ENCODE peak calls at places on chromosomes 12 and 14, in ten cellular contexts. One of them, this sample, is unnamed.
A peak's percentile ranks its signal among the peaks of the same experiment; 100 is the strongest.

GRCh38 chr14:99758121-99758871 is 34.9 kb upstream of the EML1 start:
- DNase-seq in HFF-Myc: peak; percentile 86
- DNase-seq in frontal cortex: no peak
- DNase-seq in activated T-cell treated with anti-CD3 and anti-CD28 coated beads, Interleukin-2, amount 50 U/mL, for 72 hours: no peak
- DNase-seq in nucleus accumbens: no peak
- DNase-seq in fibroblast of pulmonary artery: peak; percentile 60
- DNase-seq in AG08396: peak; percentile 76
- DNase-seq in skeletal muscle cell: peak; percentile 79
- DNase-seq in stimulated activated CD4-positive, alpha-beta T cell treated with anti-CD3 and anti-CD28 coated beads, Interleukin-15, amount 100 ng/mL, for 1 hour: no peak
- DNase-seq in NCI-H2081: no peak
- DNase-seq in this sample: no peak

GRCh38 chr12:98955284-98955683 is 310.2 kb downstream of the APAF1 start:
- DNase-seq in frontal cortex: no peak
- DNase-seq in NCI-H2081: no peak
- DNase-seq in skeletal muscle cell: no peak
- DNase-seq in stimulated activated CD4-positive, alpha-beta T cell treated with anti-CD3 and anti-CD28 coated beads, Interleukin-15, amount 100 ng/mL, for 1 hour: no peak
- DNase-seq in AG08396: no peak
- DNase-seq in nucleus accumbens: no peak
- DNase-seq in HFF-Myc: no peak
- DNase-seq in fibroblast of pulmonary artery: peak; percentile 5
- DNase-seq in activated T-cell treated with anti-CD3 and anti-CD28 coated beads, Interleukin-2, amount 50 U/mL, for 72 hours: no peak
- DNase-seq in this sample: peak; percentile 28

GRCh38 chr12:93970892-93971688 is 177.3 kb upstream of the PLXNC1 start:
- DNase-seq in frontal cortex: no peak
- DNase-seq in stimulated activated CD4-positive, alpha-beta T cell treated with anti-CD3 and anti-CD28 coated beads, Interleukin-15, amount 100 ng/mL, for 1 hour: no peak
- DNase-seq in nucleus accumbens: no peak
- DNase-seq in activated T-cell treated with anti-CD3 and anti-CD28 coated beads, Interleukin-2, amount 50 U/mL, for 72 hours: no peak
- DNase-seq in NCI-H2081: no peak
- DNase-seq in skeletal muscle cell: no peak
- DNase-seq in AG08396: no peak
- DNase-seq in fibroblast of pulmonary artery: no peak
- DNase-seq in HFF-Myc: no peak
- DNase-seq in this sample: no peak

GRCh38 chr14:59511916-59512530 is 27.7 kb downstream of the JKAMP start:
- DNase-seq in AG08396: no peak
- DNase-seq in fibroblast of pulmonary artery: no peak
- DNase-seq in stimulated activated CD4-positive, alpha-beta T cell treated with anti-CD3 and anti-CD28 coated beads, Interleukin-15, amount 100 ng/mL, for 1 hour: no peak
- DNase-seq in activated T-cell treated with anti-CD3 and anti-CD28 coated beads, Interleukin-2, amount 50 U/mL, for 72 hours: peak; percentile 14
- DNase-seq in nucleus accumbens: no peak
- DNase-seq in HFF-Myc: no peak
- DNase-seq in NCI-H2081: peak; percentile 52
- DNase-seq in skeletal muscle cell: no peak
- DNase-seq in frontal cortex: no peak
- DNase-seq in this sample: peak; percentile 30

GRCh38 chr12:85626031-85626781 is 210.0 kb downstream of the RASSF9 start:
- DNase-seq in nucleus accumbens: no peak
- DNase-seq in stimulated activated CD4-positive, alpha-beta T cell treated with anti-CD3 and anti-CD28 coated beads, Interleukin-15, amount 100 ng/mL, for 1 hour: no peak
- DNase-seq in NCI-H2081: no peak
- DNase-seq in frontal cortex: no peak
- DNase-seq in HFF-Myc: peak; percentile 50
- DNase-seq in fibroblast of pulmonary artery: peak; percentile 88
- DNase-seq in AG08396: peak; percentile 7
- DNase-seq in activated T-cell treated with anti-CD3 and anti-CD28 coated beads, Interleukin-2, amount 50 U/mL, for 72 hours: no peak
- DNase-seq in skeletal muscle cell: peak; percentile 48
- DNase-seq in this sample: no peak

GRCh38 chr14:99427632-99428315 is 52.9 kb downstream of the SETD3 start:
- DNase-seq in frontal cortex: no peak
- DNase-seq in fibroblast of pulmonary artery: peak; percentile 37
- DNase-seq in activated T-cell treated with anti-CD3 and anti-CD28 coated beads, Interleukin-2, amount 50 U/mL, for 72 hours: no peak
- DNase-seq in nucleus accumbens: no peak
- DNase-seq in HFF-Myc: peak; percentile 50
- DNase-seq in AG08396: no peak
- DNase-seq in skeletal muscle cell: no peak
- DNase-seq in NCI-H2081: no peak
- DNase-seq in stimulated activated CD4-positive, alpha-beta T cell treated with anti-CD3 and anti-CD28 coated beads, Interleukin-15, amount 100 ng/mL, for 1 hour: no peak
- DNase-seq in this sample: no peak

GRCh38 chr14:75294649-75295033 is 16.0 kb downstream of the FOS start:
- DNase-seq in frontal cortex: no peak
- DNase-seq in skeletal muscle cell: no peak
- DNase-seq in stimulated activated CD4-positive, alpha-beta T cell treated with anti-CD3 and anti-CD28 coated beads, Interleukin-15, amount 100 ng/mL, for 1 hour: no peak
- DNase-seq in NCI-H2081: no peak
- DNase-seq in HFF-Myc: no peak
- DNase-seq in activated T-cell treated with anti-CD3 and anti-CD28 coated beads, Interleukin-2, amount 50 U/mL, for 72 hours: no peak
- DNase-seq in fibroblast of pulmonary artery: no peak
- DNase-seq in nucleus accumbens: no peak
- DNase-seq in AG08396: no peak
- DNase-seq in this sample: no peak

GRCh38 chr14:104898870-104899510 is 25.7 kb upstream of the PLD4 start:
- DNase-seq in skeletal muscle cell: no peak
- DNase-seq in nucleus accumbens: no peak
- DNase-seq in NCI-H2081: no peak
- DNase-seq in stimulated activated CD4-positive, alpha-beta T cell treated with anti-CD3 and anti-CD28 coated beads, Interleukin-15, amount 100 ng/mL, for 1 hour: no peak
- DNase-seq in fibroblast of pulmonary artery: no peak
- DNase-seq in AG08396: no peak
- DNase-seq in HFF-Myc: no peak
- DNase-seq in activated T-cell treated with anti-CD3 and anti-CD28 coated beads, Interleukin-2, amount 50 U/mL, for 72 hours: no peak
- DNase-seq in frontal cortex: no peak
- DNase-seq in this sample: no peak

GRCh38 chr12:68480526-68480925 is 130.2 kb upstream of the RAP1B start:
- DNase-seq in NCI-H2081: no peak
- DNase-seq in nucleus accumbens: no peak
- DNase-seq in stimulated activated CD4-positive, alpha-beta T cell treated with anti-CD3 and anti-CD28 coated beads, Interleukin-15, amount 100 ng/mL, for 1 hour: no peak
- DNase-seq in AG08396: no peak
- DNase-seq in fibroblast of pulmonary artery: no peak
- DNase-seq in frontal cortex: no peak
- DNase-seq in skeletal muscle cell: no peak
- DNase-seq in activated T-cell treated with anti-CD3 and anti-CD28 coated beads, Interleukin-2, amount 50 U/mL, for 72 hours: peak; percentile 42
- DNase-seq in HFF-Myc: no peak
- DNase-seq in this sample: no peak

GRCh38 chr14:61640158-61640833 is 55.0 kb upstream of the HIF1A start:
- DNase-seq in HFF-Myc: no peak
- DNase-seq in fibroblast of pulmonary artery: no peak
- DNase-seq in stimulated activated CD4-positive, alpha-beta T cell treated with anti-CD3 and anti-CD28 coated beads, Interleukin-15, amount 100 ng/mL, for 1 hour: no peak
- DNase-seq in skeletal muscle cell: no peak
- DNase-seq in NCI-H2081: no peak
- DNase-seq in frontal cortex: no peak
- DNase-seq in AG08396: no peak
- DNase-seq in activated T-cell treated with anti-CD3 and anti-CD28 coated beads, Interleukin-2, amount 50 U/mL, for 72 hours: no peak
- DNase-seq in nucleus accumbens: no peak
- DNase-seq in this sample: no peak

GRCh38 chr12:25034676-25035075 is 85.8 kb upstream of the BCAT1 start:
- DNase-seq in NCI-H2081: no peak
- DNase-seq in stimulated activated CD4-positive, alpha-beta T cell treated with anti-CD3 and anti-CD28 coated beads, Interleukin-15, amount 100 ng/mL, for 1 hour: no peak
- DNase-seq in AG08396: peak; percentile 8
- DNase-seq in fibroblast of pulmonary artery: no peak
- DNase-seq in activated T-cell treated with anti-CD3 and anti-CD28 coated beads, Interleukin-2, amount 50 U/mL, for 72 hours: no peak
- DNase-seq in HFF-Myc: no peak
- DNase-seq in frontal cortex: no peak
- DNase-seq in nucleus accumbens: no peak
- DNase-seq in skeletal muscle cell: no peak
- DNase-seq in this sample: no peak

GRCh38 chr14:23568600-23569310 is 1.2 kb upstream of the AP1G2 start:
- DNase-seq in frontal cortex: no peak
- DNase-seq in skeletal muscle cell: no peak
- DNase-seq in activated T-cell treated with anti-CD3 and anti-CD28 coated beads, Interleukin-2, amount 50 U/mL, for 72 hours: peak; percentile 45
- DNase-seq in nucleus accumbens: no peak
- DNase-seq in fibroblast of pulmonary artery: no peak
- DNase-seq in AG08396: no peak
- DNase-seq in NCI-H2081: peak; percentile 6
- DNase-seq in stimulated activated CD4-positive, alpha-beta T cell treated with anti-CD3 and anti-CD28 coated beads, Interleukin-15, amount 100 ng/mL, for 1 hour: no peak
- DNase-seq in HFF-Myc: no peak
- DNase-seq in this sample: no peak

GRCh38 chr12:65740873-65741600 is 83.2 kb upstream of the HMGA2 start:
- DNase-seq in nucleus accumbens: peak; percentile 4
- DNase-seq in activated T-cell treated with anti-CD3 and anti-CD28 coated beads, Interleukin-2, amount 50 U/mL, for 72 hours: peak; percentile 78
- DNase-seq in AG08396: peak; percentile 87
- DNase-seq in frontal cortex: peak; percentile 52
- DNase-seq in stimulated activated CD4-positive, alpha-beta T cell treated with anti-CD3 and anti-CD28 coated beads, Interleukin-15, amount 100 ng/mL, for 1 hour: peak; percentile 56
- DNase-seq in NCI-H2081: no peak
- DNase-seq in fibroblast of pulmonary artery: peak; percentile 84
- DNase-seq in HFF-Myc: no peak
- DNase-seq in skeletal muscle cell: peak; percentile 56
- DNase-seq in this sample: peak; percentile 87

GRCh38 chr12:107319536-107320030 is 226.2 kb upstream of the CRY1 start:
- DNase-seq in NCI-H2081: peak; percentile 54
- DNase-seq in HFF-Myc: no peak
- DNase-seq in activated T-cell treated with anti-CD3 and anti-CD28 coated beads, Interleukin-2, amount 50 U/mL, for 72 hours: peak; percentile 23
- DNase-seq in frontal cortex: no peak
- DNase-seq in skeletal muscle cell: no peak
- DNase-seq in stimulated activated CD4-positive, alpha-beta T cell treated with anti-CD3 and anti-CD28 coated beads, Interleukin-15, amount 100 ng/mL, for 1 hour: no peak
- DNase-seq in fibroblast of pulmonary artery: no peak
- DNase-seq in nucleus accumbens: no peak
- DNase-seq in AG08396: peak; percentile 29
- DNase-seq in this sample: no peak

GRCh38 chr14:72699852-72700257 is 194.0 kb downstream of the DPF3 start:
- DNase-seq in activated T-cell treated with anti-CD3 and anti-CD28 coated beads, Interleukin-2, amount 50 U/mL, for 72 hours: no peak
- DNase-seq in stimulated activated CD4-positive, alpha-beta T cell treated with anti-CD3 and anti-CD28 coated beads, Interleukin-15, amount 100 ng/mL, for 1 hour: no peak
- DNase-seq in nucleus accumbens: no peak
- DNase-seq in frontal cortex: no peak
- DNase-seq in HFF-Myc: no peak
- DNase-seq in fibroblast of pulmonary artery: peak; percentile 95
- DNase-seq in NCI-H2081: no peak
- DNase-seq in AG08396: peak; percentile 67
- DNase-seq in skeletal muscle cell: peak; percentile 73
- DNase-seq in this sample: no peak

GRCh38 chr12:15590180-15590826 is 198.9 kb downstream of the EPS8 start:
- DNase-seq in AG08396: peak; percentile 70
- DNase-seq in activated T-cell treated with anti-CD3 and anti-CD28 coated beads, Interleukin-2, amount 50 U/mL, for 72 hours: peak; percentile 48
- DNase-seq in fibroblast of pulmonary artery: peak; percentile 82
- DNase-seq in skeletal muscle cell: no peak
- DNase-seq in NCI-H2081: peak; percentile 64
- DNase-seq in stimulated activated CD4-positive, alpha-beta T cell treated with anti-CD3 and anti-CD28 coated beads, Interleukin-15, amount 100 ng/mL, for 1 hour: no peak
- DNase-seq in frontal cortex: peak; percentile 16
- DNase-seq in nucleus accumbens: no peak
- DNase-seq in HFF-Myc: peak; percentile 51
- DNase-seq in this sample: peak; percentile 71

GRCh38 chr14:99173086-99173485 is 98.9 kb downstream of the BCL11B start:
- DNase-seq in HFF-Myc: no peak
- DNase-seq in NCI-H2081: no peak
- DNase-seq in skeletal muscle cell: no peak
- DNase-seq in activated T-cell treated with anti-CD3 and anti-CD28 coated beads, Interleukin-2, amount 50 U/mL, for 72 hours: no peak
- DNase-seq in stimulated activated CD4-positive, alpha-beta T cell treated with anti-CD3 and anti-CD28 coated beads, Interleukin-15, amount 100 ng/mL, for 1 hour: no peak
- DNase-seq in AG08396: no peak
- DNase-seq in fibroblast of pulmonary artery: no peak
- DNase-seq in frontal cortex: no peak
- DNase-seq in nucleus accumbens: no peak
- DNase-seq in this sample: no peak

GRCh38 chr12:109291531-109292341 is 17.3 kb downstream of the FOXN4 start:
- DNase-seq in skeletal muscle cell: no peak
- DNase-seq in stimulated activated CD4-positive, alpha-beta T cell treated with anti-CD3 and anti-CD28 coated beads, Interleukin-15, amount 100 ng/mL, for 1 hour: no peak
- DNase-seq in HFF-Myc: peak; percentile 16
- DNase-seq in fibroblast of pulmonary artery: peak; percentile 9
- DNase-seq in AG08396: peak; percentile 77
- DNase-seq in activated T-cell treated with anti-CD3 and anti-CD28 coated beads, Interleukin-2, amount 50 U/mL, for 72 hours: no peak
- DNase-seq in nucleus accumbens: peak; percentile 45
- DNase-seq in NCI-H2081: peak; percentile 98
- DNase-seq in frontal cortex: peak; percentile 78
- DNase-seq in this sample: no peak

GRCh38 chr14:99177876-99178630 is 93.9 kb downstream of the BCL11B start:
- DNase-seq in fibroblast of pulmonary artery: no peak
- DNase-seq in AG08396: no peak
- DNase-seq in nucleus accumbens: no peak
- DNase-seq in activated T-cell treated with anti-CD3 and anti-CD28 coated beads, Interleukin-2, amount 50 U/mL, for 72 hours: no peak
- DNase-seq in stimulated activated CD4-positive, alpha-beta T cell treated with anti-CD3 and anti-CD28 coated beads, Interleukin-15, amount 100 ng/mL, for 1 hour: no peak
- DNase-seq in HFF-Myc: no peak
- DNase-seq in frontal cortex: no peak
- DNase-seq in NCI-H2081: no peak
- DNase-seq in skeletal muscle cell: no peak
- DNase-seq in this sample: no peak

This sample was measured in GM20000.